ENCODE peak calls at places on chromosomes 6 and 20, in ten cellular contexts. H, Z, W, E, C, D, A, T, F and I are unnamed samples.

GRCh38 chr6:40845588-40845987 is 193.4 kb downstream of the UNC5CL start:
- DNase-seq in H (peak), Z (peak), W (no peak), E (no peak), C (peak), D (peak), A (peak), T (no peak), F (no peak), I (no peak)

GRCh38 chr20:34112600-34113061 is 588 bp upstream of the EIF2S2 start:
- DNase-seq in H (peak), Z (no peak), W (no peak), E (no peak), C (peak), D (no peak), A (peak), T (no peak), F (peak), I (no peak)

GRCh38 chr20:48705208-48706115 is 122.3 kb downstream of the PREX1 start:
- DNase-seq in H (no peak), Z (no peak), W (no peak), E (no peak), C (no peak), D (no peak), A (no peak), T (no peak), F (no peak), I (no peak)

GRCh38 chr6:152146385-152146784 is 338.9 kb downstream of the ESR1 start:
- DNase-seq in H (no peak), Z (no peak), W (no peak), E (no peak), C (no peak), D (no peak), A (peak), T (no peak), F (no peak), I (no peak)

GRCh38 chr20:16229813-16230212 is 343.4 kb downstream of the KIF16B start:
- DNase-seq in H (no peak), Z (no peak), W (no peak), E (no peak), C (no peak), D (no peak), A (no peak), T (no peak), F (no peak), I (no peak)

GRCh38 chr6:168979254-168979653 is 274.4 kb downstream of the THBS2 start:
- DNase-seq in H (no peak), Z (no peak), W (no peak), E (no peak), C (no peak), D (no peak), A (no peak), T (no peak), F (no peak), I (no peak)

GRCh38 chr6:128310061-128310460 is 210.3 kb downstream of the PTPRK start:
- DNase-seq in H (no peak), Z (no peak), W (no peak), E (no peak), C (no peak), D (no peak), A (no peak), T (no peak), F (no peak), I (no peak)

GRCh38 chr6:34015576-34015975 is 130.3 kb downstream of the GRM4 start:
- DNase-seq in H (no peak), Z (no peak), W (no peak), E (no peak), C (no peak), D (no peak), A (no peak), T (no peak), F (no peak), I (no peak)